ENCODE peak calls at places on chromosomes 11 and 22, in seven cellular contexts. P is mucosa of descending colon, V is upper lobe of left lung, K is ovary, A is stomach, S is thoracic aorta, M is uterus. F is an unnamed sample. For H3K4me1, the result is how much of the 10 kb centered on the place peaks cover.

GRCh38 chr22:21641417-21641794 is 696 bp upstream of the SDF2L1 start:
- DNase-seq in S (no peak), K (no peak), V (peak), A (peak), P (no peak), M (no peak), F (peak)

GRCh38 chr11:62336949-62337681 is at the start of gene ASRGL1:
- DNase-seq in M (peak), S (peak), V (peak), A (peak), P (peak), K (peak), F (peak)

GRCh38 chr11:44537679-44538078 is 27.8 kb upstream of the CD82 start:
- DNase-seq in P (no peak), A (no peak), S (no peak), K (no peak), V (no peak), M (no peak), F (no peak)

GRCh38 chr11:112412383-112412782 is 151.7 kb upstream of the PLET1 start:
- DNase-seq in V (no peak), S (no peak), P (no peak), A (no peak), M (no peak), K (no peak), F (no peak)

GRCh38 chr11:85196955-85197354 is 430.2 kb downstream of the DLG2 start:
- DNase-seq in A (no peak), K (no peak), M (no peak), S (no peak), V (no peak), P (no peak), F (no peak)

GRCh38 chr11:73216466-73216865 is 1.6 kb upstream of the P2RY2 start:
- DNase-seq in P (no peak), A (no peak), S (no peak), K (no peak), M (no peak), V (no peak), F (no peak)

GRCh38 chr11:8809605-8810272 is 101.2 kb upstream of the AKIP1 start:
- DNase-seq in P (no peak), K (no peak), A (no peak), M (no peak), V (no peak), S (no peak), F (peak)

GRCh38 chr11:29989181-29989580 is 27.6 kb downstream of the KCNA4 start:
- DNase-seq in K (no peak), S (no peak), M (no peak), V (no peak), P (no peak), A (no peak), F (peak)

GRCh38 chr11:46534713-46535112 is 59.1 kb downstream of the AMBRA1 start:
- DNase-seq in P (no peak), S (no peak), K (no peak), M (no peak), V (no peak), A (no peak), F (no peak)

GRCh38 chr11:61679301-61679700 is 890 bp upstream of the DAGLA start:
- DNase-seq in A (no peak), M (no peak), P (no peak), V (no peak), K (no peak), S (no peak), F (no peak)

GRCh38 chr11:64654958-64655541 is 64.0 kb downstream of the SLC22A12 start:
- DNase-seq in S (no peak), M (no peak), V (peak), K (no peak), P (peak), A (no peak), F (no peak)

GRCh38 chr11:19444231-19444630 is 203.5 kb upstream of the E2F8 start:
- DNase-seq in S (no peak), P (no peak), V (no peak), A (no peak), M (no peak), K (no peak), F (no peak)

GRCh38 chr11:13101836-13102574 is 92.9 kb downstream of the RASSF10 start:
- DNase-seq in S (no peak), P (no peak), A (no peak), M (no peak), K (no peak), V (no peak), F (no peak)

GRCh38 chr22:26972281-26972680 is 314.9 kb downstream of the MIAT start:
- DNase-seq in V (no peak), M (no peak), S (no peak), A (no peak), P (no peak), K (no peak), F (no peak)

DNA sequence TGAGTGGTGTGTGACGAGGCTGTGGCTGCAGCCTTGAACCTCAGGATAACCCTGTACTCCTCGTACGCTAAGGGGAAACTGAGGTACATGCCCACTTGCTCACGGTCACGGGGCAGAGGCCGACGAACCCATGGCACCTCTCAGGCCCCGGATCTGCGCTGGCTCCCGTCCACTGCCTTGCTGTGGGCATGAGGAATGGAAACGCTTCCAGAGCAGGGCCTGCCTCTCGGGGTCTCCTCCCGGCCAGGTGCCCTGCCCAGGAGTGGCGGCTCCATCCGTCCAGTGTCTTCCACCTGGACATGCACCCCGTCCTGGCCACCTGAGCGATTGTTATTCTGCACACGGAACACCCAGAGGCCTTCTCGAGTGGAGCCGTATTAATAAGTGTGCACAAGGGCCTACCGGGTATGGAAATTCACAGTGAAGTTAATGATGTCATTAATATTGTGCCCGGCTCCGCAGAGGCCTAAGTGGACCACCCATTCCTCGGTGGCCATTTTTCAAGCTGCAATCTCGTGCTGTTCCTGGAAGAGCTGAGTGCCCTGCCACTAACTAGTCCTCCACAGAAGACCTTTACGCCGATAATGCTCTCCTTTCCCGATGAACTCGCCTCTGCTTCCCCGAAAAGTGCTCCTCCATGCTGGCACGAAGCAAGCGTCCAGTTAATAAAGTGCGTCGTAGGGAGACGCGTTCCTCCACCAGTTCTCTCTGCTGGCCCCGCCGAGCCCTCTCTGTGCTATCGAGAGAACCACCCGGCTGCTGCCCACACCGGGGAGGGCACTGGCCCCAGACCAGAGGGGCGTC is 927.9 kb downstream of the BRD1 start:
- DNase-seq in A (no peak), K (no peak), M (no peak), P (no peak), V (peak), S (no peak), F (no peak)
- TF ChIP-seq CTCF in A (no peak), K (no peak), M (no peak), P (no peak), V (no peak), S (no peak), F (no peak)

DNA sequence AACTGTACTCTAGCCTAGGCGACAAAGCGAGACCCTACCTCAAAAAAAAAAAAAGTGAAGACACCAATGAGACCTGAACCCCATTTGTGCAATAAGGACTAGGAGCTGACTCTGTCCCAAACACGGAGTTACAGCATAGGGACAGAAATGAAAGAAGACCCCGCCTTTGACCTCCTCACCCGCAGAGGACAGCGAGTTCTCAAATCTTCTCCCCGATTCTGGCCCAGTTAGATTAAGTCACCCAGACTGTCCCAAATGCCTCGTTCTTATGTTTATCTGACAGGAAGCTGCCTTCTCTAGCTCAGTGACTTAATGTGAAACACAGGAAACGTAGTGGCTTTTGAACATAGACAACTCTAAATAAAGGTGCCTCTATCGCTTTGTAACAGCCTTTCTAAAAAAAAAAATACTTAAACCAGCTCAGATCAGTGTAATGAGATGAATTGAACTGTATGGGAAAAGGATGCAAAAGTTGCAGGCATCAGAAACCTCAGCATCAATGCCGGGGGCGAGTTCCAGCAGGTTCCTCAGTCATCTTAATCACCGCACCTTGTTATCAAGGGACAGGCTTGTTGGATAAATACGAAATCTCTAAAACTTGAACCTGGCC is 10.6 kb downstream of the MYH9 start:
- DNase-seq in P (no peak), S (no peak), M (no peak), V (no peak), A (no peak), K (no peak), F (no peak)
- H3K4me1 ChIP-seq in P (half or more), S (half or more), M (under half), V (half or more), A (half or more), K (under half), F (under half)

GRCh38 chr22:17578129-17578754 is 14.9 kb downstream of the SLC25A18 start:
- DNase-seq in P (peak), K (peak), A (peak), S (no peak), M (no peak), V (peak), F (no peak)

GRCh38 chr22:17581631-17582030 is 18.3 kb downstream of the SLC25A18 start:
- DNase-seq in S (no peak), P (peak), A (no peak), V (no peak), K (no peak), M (no peak), F (no peak)

GRCh38 chr22:17579535-17579981 is 16.3 kb downstream of the SLC25A18 start:
- DNase-seq in S (no peak), P (peak), K (no peak), M (no peak), A (no peak), V (no peak), F (no peak)

GRCh38 chr22:17581056-17581455 is 17.8 kb downstream of the SLC25A18 start:
- DNase-seq in M (no peak), S (no peak), A (no peak), P (peak), K (no peak), V (no peak), F (no peak)

DNA sequence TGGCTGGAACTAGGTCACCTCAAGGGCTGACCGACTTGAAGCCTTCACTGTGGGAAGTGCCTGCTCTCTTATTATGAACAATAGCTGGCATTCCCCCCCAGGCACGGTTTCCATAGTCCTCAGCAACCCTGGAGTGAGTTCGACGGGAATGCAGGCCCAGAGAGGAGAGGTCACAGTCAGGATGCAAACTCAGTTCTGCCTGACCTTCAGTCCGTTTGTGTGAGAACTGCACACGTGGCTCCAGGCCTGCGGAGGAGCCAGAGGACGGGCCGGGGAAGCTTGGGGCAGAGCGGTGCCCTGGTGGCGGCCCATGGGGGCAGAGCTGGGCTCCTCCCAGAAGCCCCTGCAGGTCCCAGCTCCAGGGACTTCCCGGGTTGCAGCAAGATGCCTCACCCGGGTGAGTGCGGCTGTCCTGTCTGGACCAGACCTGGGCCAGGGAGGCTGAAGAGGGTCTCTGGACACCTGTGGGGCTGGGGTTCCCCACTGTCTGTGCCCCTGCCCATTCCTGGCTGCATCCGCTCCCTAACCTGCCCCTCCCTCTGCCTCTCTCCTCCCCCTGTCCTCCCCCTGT is 17.2 kb downstream of the SLC25A18 start:
- DNase-seq in P (peak), A (peak), V (no peak), K (no peak), S (no peak), M (no peak), F (peak)
- TF ChIP-seq CTCF in P (no peak), A (no peak), V (no peak), K (no peak), S (no peak), M (no peak), F (peak)

GRCh38 chr22:42263944-42264343 is 6.5 kb downstream of the TCF20 start:
- DNase-seq in V (no peak), M (no peak), S (no peak), K (no peak), A (no peak), P (no peak), F (no peak)
- H3K4me1 ChIP-seq in V (under half), M (under half), S (under half), K (under half), A (under half), P (under half), F (under half)

DNA sequence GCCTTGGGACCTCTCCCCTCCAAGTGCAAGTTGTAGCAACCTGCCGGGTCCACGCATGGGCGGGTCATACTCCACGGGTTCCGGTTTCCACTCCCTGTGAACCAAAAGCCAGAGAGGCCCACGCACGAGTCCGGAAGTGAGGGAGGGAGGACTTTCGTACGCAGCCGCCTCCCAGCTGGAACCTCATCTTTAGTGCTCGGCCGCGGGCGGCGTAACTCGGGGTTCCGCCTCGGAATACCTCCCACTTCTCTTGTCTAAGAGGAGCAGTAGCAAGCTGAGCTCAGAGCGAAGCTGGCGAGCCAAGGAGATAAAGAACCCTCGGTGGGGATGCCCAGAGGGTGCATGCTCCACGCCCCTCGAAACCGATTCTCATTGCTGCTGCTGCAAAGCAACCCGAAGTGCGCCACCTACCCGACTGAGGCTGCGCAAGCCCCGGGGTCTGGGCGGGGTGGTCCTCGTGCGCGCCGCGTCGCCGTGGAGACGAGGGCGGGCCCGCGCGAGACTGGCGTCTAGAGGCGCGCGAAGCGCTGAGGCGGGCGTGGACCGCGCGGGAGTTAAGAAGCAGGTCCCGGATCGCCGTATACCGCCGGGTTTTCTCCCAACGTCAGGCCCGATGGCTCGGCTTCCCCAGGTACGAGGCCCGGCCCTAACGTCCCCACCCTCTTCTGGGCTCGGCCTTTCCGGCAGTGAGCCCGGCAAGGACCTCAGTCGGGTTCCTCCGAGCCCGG is at the start of gene SFI1:
- DNase-seq in V (peak), P (peak), S (peak), K (peak), M (peak), A (peak), F (peak)
- TF ChIP-seq CTCF in V (no peak), P (no peak), S (peak), K (peak), M (peak), A (no peak), F (peak)

GRCh38 chr11:120331301-120331966 is 4.8 kb upstream of the ARHGEF12 start:
- DNase-seq in M (no peak), V (no peak), A (peak), P (no peak), K (peak), S (no peak), F (no peak)
- H3K4me1 ChIP-seq in M (under half), V (under half), A (under half), P (under half), K (under half), S (half or more), F (under half)

DNA sequence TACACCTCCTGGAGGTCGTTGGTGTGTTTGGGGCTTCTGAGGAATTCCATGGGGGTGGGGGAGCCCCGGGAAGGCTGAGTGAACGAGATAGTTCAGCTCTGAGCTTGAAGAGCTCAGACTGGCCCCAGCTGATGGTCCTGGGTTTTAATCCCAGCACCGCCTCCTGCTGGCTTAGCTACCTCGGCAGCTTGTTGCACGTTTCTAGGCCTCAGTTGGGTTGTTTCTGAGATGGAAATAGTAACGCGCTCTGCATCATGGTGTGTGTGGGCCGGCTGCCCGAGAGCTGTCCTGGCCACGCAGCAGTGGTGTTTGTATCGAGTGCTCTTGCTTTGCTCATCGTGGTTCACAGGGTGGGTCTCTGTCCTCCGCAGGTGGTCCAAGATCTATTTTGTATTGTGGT is 37.4 kb downstream of the TPCN2 start:
- DNase-seq in V (no peak), P (no peak), M (peak), A (no peak), K (no peak), S (no peak), F (no peak)
- TF ChIP-seq CTCF in V (no peak), P (no peak), M (peak), A (no peak), K (no peak), S (no peak), F (peak)

GRCh38 chr11:100823360-100823759 is 136.3 kb downstream of the ARHGAP42 start:
- DNase-seq in S (no peak), V (no peak), K (no peak), A (no peak), M (no peak), P (no peak), F (no peak)
- H3K4me1 ChIP-seq in S (under half), V (under half), K (under half), A (under half), M (under half), P (under half), F (half or more)

DNA sequence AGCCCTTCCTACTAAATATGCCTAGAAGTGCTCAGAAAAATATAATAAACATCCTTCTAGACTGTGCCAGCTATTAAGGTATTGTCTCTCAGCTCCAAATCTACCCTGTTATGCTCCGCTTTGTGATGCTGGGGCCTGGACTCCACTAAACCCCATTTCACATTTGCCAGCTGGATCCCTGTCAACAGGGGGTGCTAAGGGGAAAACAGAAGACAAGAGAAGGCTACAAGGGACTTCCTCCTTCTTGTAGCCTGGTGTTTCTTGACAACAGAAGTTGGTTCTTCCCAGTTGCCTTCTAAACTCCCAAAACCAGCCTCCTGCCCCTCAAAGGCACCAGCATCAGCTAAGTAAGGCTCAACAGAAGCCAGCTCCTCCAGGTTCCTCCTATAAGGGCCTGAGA is 5.2 kb downstream of the NUMA1 start:
- DNase-seq in S (no peak), M (no peak), K (no peak), V (no peak), P (no peak), A (no peak), F (peak)
- TF ChIP-seq CTCF in S (no peak), M (no peak), K (no peak), V (no peak), P (no peak), A (no peak), F (peak)